ENCODE peak calls at places on chromosomes 7 and 10, in six cellular contexts. One of them, this sample, is unnamed.

GRCh38 chr10:86725980-86726976 is 30.1 kb upstream of the BMPR1A start:
- DNase-seq in CD4-positive, CD25-positive, alpha-beta regulatory T cell: no peak
- DNase-seq in PC-3: no peak
- DNase-seq in cardiac muscle cell: no peak
- DNase-seq in GM23248: no peak
- DNase-seq in astrocyte: no peak
- DNase-seq in this sample: no peak

GRCh38 chr10:3323865-3324498 is 151.4 kb upstream of the PITRM1 start:
- DNase-seq in PC-3: peak; percentile 71
- DNase-seq in GM23248: peak; percentile 93
- DNase-seq in CD4-positive, CD25-positive, alpha-beta regulatory T cell: no peak
- DNase-seq in cardiac muscle cell: no peak
- DNase-seq in astrocyte: peak; percentile 53
- DNase-seq in this sample: no peak

GRCh38 chr10:112821663-112822062 is 128.4 kb upstream of the TCF7L2 start:
- DNase-seq in GM23248: no peak
- DNase-seq in cardiac muscle cell: no peak
- DNase-seq in PC-3: no peak
- DNase-seq in astrocyte: no peak
- DNase-seq in CD4-positive, CD25-positive, alpha-beta regulatory T cell: no peak
- DNase-seq in this sample: no peak

GRCh38 chr7:142556745-142557144 is 192.5 kb upstream of the PRSS1 start:
- DNase-seq in PC-3: peak; percentile 97
- DNase-seq in GM23248: peak; percentile 98
- DNase-seq in cardiac muscle cell: peak; percentile 14
- DNase-seq in astrocyte: peak; percentile 98
- DNase-seq in CD4-positive, CD25-positive, alpha-beta regulatory T cell: no peak
- DNase-seq in this sample: no peak

GRCh38 chr7:141700848-141701371 is 1.1 kb downstream of the DENND11 start:
- DNase-seq in GM23248: peak; percentile 59
- DNase-seq in cardiac muscle cell: peak; percentile 36
- DNase-seq in CD4-positive, CD25-positive, alpha-beta regulatory T cell: no peak
- DNase-seq in PC-3: no peak
- DNase-seq in astrocyte: no peak
- DNase-seq in this sample: no peak

GRCh38 chr10:74752371-74752990 is 73.9 kb upstream of the KAT6B start:
- DNase-seq in CD4-positive, CD25-positive, alpha-beta regulatory T cell: no peak
- DNase-seq in GM23248: no peak
- DNase-seq in cardiac muscle cell: no peak
- DNase-seq in astrocyte: no peak
- DNase-seq in PC-3: no peak
- DNase-seq in this sample: no peak

GRCh38 chr10:72312865-72313391 is 39.2 kb downstream of the DDIT4 start:
- DNase-seq in CD4-positive, CD25-positive, alpha-beta regulatory T cell: no peak
- DNase-seq in cardiac muscle cell: no peak
- DNase-seq in PC-3: no peak
- DNase-seq in GM23248: no peak
- DNase-seq in astrocyte: no peak
- DNase-seq in this sample: no peak

GRCh38 chr10:35041502-35041879 is 48.6 kb downstream of the CUL2 start:
- DNase-seq in GM23248: peak; percentile 40
- DNase-seq in cardiac muscle cell: no peak
- DNase-seq in astrocyte: peak; percentile 14
- DNase-seq in PC-3: no peak
- DNase-seq in CD4-positive, CD25-positive, alpha-beta regulatory T cell: no peak
- DNase-seq in this sample: no peak

GRCh38 chr10:14822879-14823755 is 14.7 kb downstream of the CDNF start:
- DNase-seq in GM23248: peak; percentile 70
- DNase-seq in PC-3: peak; percentile 60
- DNase-seq in astrocyte: peak; percentile 12
- DNase-seq in CD4-positive, CD25-positive, alpha-beta regulatory T cell: no peak
- DNase-seq in cardiac muscle cell: peak; percentile 44
- DNase-seq in this sample: peak; percentile 36

GRCh38 chr7:81244213-81244612 is 325.4 kb upstream of the SEMA3C start:
- DNase-seq in PC-3: peak; percentile 16
- DNase-seq in astrocyte: no peak
- DNase-seq in cardiac muscle cell: no peak
- DNase-seq in GM23248: no peak
- DNase-seq in CD4-positive, CD25-positive, alpha-beta regulatory T cell: no peak
- DNase-seq in this sample: no peak

GRCh38 chr7:81013036-81013435 is 94.2 kb upstream of the SEMA3C start:
- DNase-seq in CD4-positive, CD25-positive, alpha-beta regulatory T cell: no peak
- DNase-seq in cardiac muscle cell: peak; percentile 24
- DNase-seq in astrocyte: peak; percentile 57
- DNase-seq in PC-3: peak; percentile 71
- DNase-seq in GM23248: peak; percentile 83
- DNase-seq in this sample: no peak

GRCh38 chr7:152081088-152081487 is 55.6 kb downstream of the GALNT11 start:
- DNase-seq in astrocyte: no peak
- DNase-seq in GM23248: no peak
- DNase-seq in cardiac muscle cell: no peak
- DNase-seq in PC-3: peak; percentile 1
- DNase-seq in CD4-positive, CD25-positive, alpha-beta regulatory T cell: no peak
- DNase-seq in this sample: no peak

GRCh38 chr10:128875955-128876354 is 591.1 kb upstream of the MGMT start:
- DNase-seq in CD4-positive, CD25-positive, alpha-beta regulatory T cell: no peak
- DNase-seq in cardiac muscle cell: no peak
- DNase-seq in astrocyte: no peak
- DNase-seq in GM23248: peak; percentile 73
- DNase-seq in PC-3: no peak
- DNase-seq in this sample: no peak

GRCh38 chr10:116371737-116372136 is 47.5 kb downstream of the CCDC172 start:
- DNase-seq in PC-3: no peak
- DNase-seq in astrocyte: no peak
- DNase-seq in CD4-positive, CD25-positive, alpha-beta regulatory T cell: no peak
- DNase-seq in cardiac muscle cell: no peak
- DNase-seq in GM23248: no peak
- DNase-seq in this sample: no peak

GRCh38 chr7:18570890-18571478 is 75.4 kb downstream of the HDAC9 start:
- DNase-seq in GM23248: peak; percentile 75
- DNase-seq in astrocyte: peak; percentile 29
- DNase-seq in cardiac muscle cell: peak; percentile 34
- DNase-seq in CD4-positive, CD25-positive, alpha-beta regulatory T cell: no peak
- DNase-seq in PC-3: peak; percentile 78
- DNase-seq in this sample: no peak

GRCh38 chr10:101693701-101694055 is 1.3 kb downstream of the FBXW4 start:
- DNase-seq in CD4-positive, CD25-positive, alpha-beta regulatory T cell: no peak
- DNase-seq in GM23248: peak; percentile 80
- DNase-seq in astrocyte: peak; percentile 50
- DNase-seq in cardiac muscle cell: peak; percentile 52
- DNase-seq in PC-3: peak; percentile 17
- DNase-seq in this sample: no peak

DNA sequence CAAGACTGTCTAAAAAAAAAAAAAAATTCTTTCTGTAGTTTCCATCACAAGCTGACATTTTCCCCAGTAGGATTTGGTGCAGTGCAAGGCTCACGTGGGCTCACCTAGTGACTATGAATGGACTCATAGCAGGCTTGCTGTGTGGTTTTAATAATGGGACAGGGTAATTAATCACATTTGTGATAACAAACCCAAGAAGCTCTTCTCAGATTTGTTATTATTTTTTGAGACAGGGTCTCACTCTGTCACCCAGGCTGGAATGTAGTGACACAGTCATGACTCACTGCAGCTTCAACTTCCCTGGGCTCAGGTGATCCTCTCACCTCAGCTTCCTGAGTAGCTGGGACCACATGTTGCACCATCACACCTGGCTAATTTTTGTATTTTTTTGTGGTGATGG is 40.0 kb downstream of the NACAD start:
- DNase-seq in astrocyte: peak; percentile 29
- DNase-seq in CD4-positive, CD25-positive, alpha-beta regulatory T cell: no peak
- DNase-seq in GM23248: no peak
- DNase-seq in PC-3: peak; percentile 64
- DNase-seq in cardiac muscle cell: no peak
- DNase-seq in this sample: no peak
- H3K27ac ChIP-seq in astrocyte: no peak overlapping the region
- H3K27ac ChIP-seq in CD4-positive, CD25-positive, alpha-beta regulatory T cell: peak overlapping the region; percentile 27
- H3K27ac ChIP-seq in GM23248: no peak overlapping the region
- H3K27ac ChIP-seq in PC-3: no peak overlapping the region
- H3K27ac ChIP-seq in cardiac muscle cell: no peak overlapping the region
- H3K27ac ChIP-seq in this sample: peak overlapping the region; percentile 12

GRCh38 chr7:75626954-75627353 is 111.8 kb downstream of the HIP1 start:
- DNase-seq in GM23248: no peak
- DNase-seq in cardiac muscle cell: no peak
- DNase-seq in CD4-positive, CD25-positive, alpha-beta regulatory T cell: no peak
- DNase-seq in astrocyte: no peak
- DNase-seq in PC-3: no peak
- DNase-seq in this sample: no peak
- H3K4me1 ChIP-seq in GM23248: peaks cover 7% of the 10 kb centered on the region
- H3K4me1 ChIP-seq in cardiac muscle cell: peaks cover 14% of the 10 kb centered on the region
- H3K4me1 ChIP-seq in CD4-positive, CD25-positive, alpha-beta regulatory T cell: no peaks in the 10 kb centered on the region
- H3K4me1 ChIP-seq in astrocyte: no peaks in the 10 kb centered on the region
- H3K4me1 ChIP-seq in PC-3: no peaks in the 10 kb centered on the region
- H3K4me1 ChIP-seq in this sample: no peaks in the 10 kb centered on the region

DNA sequence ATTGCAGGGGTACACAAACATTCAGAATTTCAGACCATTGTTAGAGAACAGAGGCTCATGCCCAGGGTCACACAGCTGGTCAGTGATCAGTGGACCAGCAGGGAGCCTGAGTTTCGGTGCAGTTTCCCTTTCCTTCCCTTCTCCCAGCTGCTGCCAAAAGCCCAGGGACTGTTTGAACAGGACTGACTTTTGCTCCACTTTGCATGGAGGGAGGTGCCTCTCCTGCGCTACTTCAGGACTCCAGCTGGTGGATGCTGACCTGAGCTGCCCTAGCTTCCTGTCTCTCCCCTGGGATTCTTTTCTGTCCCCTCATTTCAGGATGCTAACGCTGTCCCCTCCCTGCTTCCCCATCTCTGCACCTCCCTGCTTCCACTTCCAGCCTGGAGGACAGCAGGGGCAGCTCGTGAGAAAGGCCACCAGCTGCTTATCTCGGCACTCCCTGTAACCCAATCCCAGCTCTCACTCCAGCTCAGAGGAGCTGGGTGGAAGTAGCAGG is 14.5 kb downstream of the SH2D4B start:
- DNase-seq in GM23248: no peak
- DNase-seq in cardiac muscle cell: peak; percentile 18
- DNase-seq in CD4-positive, CD25-positive, alpha-beta regulatory T cell: no peak
- DNase-seq in PC-3: no peak
- DNase-seq in astrocyte: no peak
- DNase-seq in this sample: no peak
- H3K36me3 ChIP-seq in GM23248: no peaks in the 10 kb centered on the region
- H3K36me3 ChIP-seq in cardiac muscle cell: no peaks in the 10 kb centered on the region
- H3K36me3 ChIP-seq in CD4-positive, CD25-positive, alpha-beta regulatory T cell: no peaks in the 10 kb centered on the region
- H3K36me3 ChIP-seq in PC-3: no peaks in the 10 kb centered on the region
- H3K36me3 ChIP-seq in astrocyte: no peaks in the 10 kb centered on the region
- H3K36me3 ChIP-seq in this sample: no peaks in the 10 kb centered on the region

GRCh38 chr7:138468244-138469123 is 8.4 kb downstream of the TRIM24 start:
- DNase-seq in astrocyte: no peak
- DNase-seq in GM23248: no peak
- DNase-seq in PC-3: no peak
- DNase-seq in cardiac muscle cell: no peak
- DNase-seq in CD4-positive, CD25-positive, alpha-beta regulatory T cell: no peak
- DNase-seq in this sample: no peak
- H3K27ac ChIP-seq in astrocyte: no peak overlapping the region
- H3K27ac ChIP-seq in GM23248: no peak overlapping the region
- H3K27ac ChIP-seq in PC-3: no peak overlapping the region
- H3K27ac ChIP-seq in cardiac muscle cell: peak overlapping the region; percentile 64
- H3K27ac ChIP-seq in CD4-positive, CD25-positive, alpha-beta regulatory T cell: no peak overlapping the region
- H3K27ac ChIP-seq in this sample: no peak overlapping the region